ENCODE peak calls at places on chromosomes 12 and 14, in nine cellular contexts. One of them, this sample, is unnamed.

GRCh38 chr12:54967461-54967860 is 17.1 kb downstream of the TESPA1 start:
- DNase-seq in cardiac fibroblast: peak
- DNase-seq in astrocyte of the spinal cord: peak
- DNase-seq in A673: no peak
- DNase-seq in IMR-90: no peak
- DNase-seq in CD8-positive, alpha-beta T cell: no peak
- DNase-seq in WERI-Rb-1: no peak
- DNase-seq in breast epithelium: no peak
- DNase-seq in GM10248: no peak
- DNase-seq in this sample: no peak

GRCh38 chr12:2834581-2835491 is at the start of gene NRIP2:
- DNase-seq in cardiac fibroblast: peak
- DNase-seq in IMR-90: peak
- DNase-seq in GM10248: no peak
- DNase-seq in WERI-Rb-1: no peak
- DNase-seq in breast epithelium: no peak
- DNase-seq in A673: peak
- DNase-seq in CD8-positive, alpha-beta T cell: no peak
- DNase-seq in astrocyte of the spinal cord: peak
- DNase-seq in this sample: peak

GRCh38 chr12:56628671-56629458 is 1.3 kb downstream of the BAZ2A start:
- DNase-seq in IMR-90: peak
- DNase-seq in WERI-Rb-1: peak
- DNase-seq in breast epithelium: peak
- DNase-seq in CD8-positive, alpha-beta T cell: peak
- DNase-seq in cardiac fibroblast: peak
- DNase-seq in GM10248: peak
- DNase-seq in astrocyte of the spinal cord: peak
- DNase-seq in A673: peak
- DNase-seq in this sample: peak

GRCh38 chr12:88743946-88744685 is 163.8 kb upstream of the KITLG start:
- DNase-seq in A673: no peak
- DNase-seq in cardiac fibroblast: no peak
- DNase-seq in CD8-positive, alpha-beta T cell: no peak
- DNase-seq in GM10248: no peak
- DNase-seq in IMR-90: peak
- DNase-seq in WERI-Rb-1: no peak
- DNase-seq in astrocyte of the spinal cord: no peak
- DNase-seq in breast epithelium: no peak
- DNase-seq in this sample: no peak

GRCh38 chr12:79689477-79690155 is 1.1 kb downstream of the PAWR start:
- DNase-seq in astrocyte of the spinal cord: peak
- DNase-seq in A673: peak
- DNase-seq in IMR-90: peak
- DNase-seq in WERI-Rb-1: peak
- DNase-seq in GM10248: peak
- DNase-seq in cardiac fibroblast: peak
- DNase-seq in CD8-positive, alpha-beta T cell: no peak
- DNase-seq in breast epithelium: peak
- DNase-seq in this sample: peak

GRCh38 chr12:78340406-78340805 is 509.7 kb downstream of the NAV3 start:
- DNase-seq in astrocyte of the spinal cord: no peak
- DNase-seq in breast epithelium: no peak
- DNase-seq in WERI-Rb-1: no peak
- DNase-seq in CD8-positive, alpha-beta T cell: no peak
- DNase-seq in cardiac fibroblast: no peak
- DNase-seq in GM10248: no peak
- DNase-seq in A673: no peak
- DNase-seq in IMR-90: no peak
- DNase-seq in this sample: no peak

GRCh38 chr12:83823386-83824045 is 1089.1 kb downstream of the SLC6A15 start:
- DNase-seq in astrocyte of the spinal cord: peak
- DNase-seq in GM10248: peak
- DNase-seq in CD8-positive, alpha-beta T cell: no peak
- DNase-seq in A673: peak
- DNase-seq in cardiac fibroblast: peak
- DNase-seq in WERI-Rb-1: peak
- DNase-seq in IMR-90: no peak
- DNase-seq in breast epithelium: no peak
- DNase-seq in this sample: peak

GRCh38 chr14:95666450-95666849 is 19.8 kb upstream of the TCL1B start:
- DNase-seq in GM10248: no peak
- DNase-seq in astrocyte of the spinal cord: no peak
- DNase-seq in A673: no peak
- DNase-seq in CD8-positive, alpha-beta T cell: no peak
- DNase-seq in IMR-90: no peak
- DNase-seq in WERI-Rb-1: no peak
- DNase-seq in cardiac fibroblast: no peak
- DNase-seq in breast epithelium: no peak
- DNase-seq in this sample: no peak

GRCh38 chr12:1934068-1934467 is 15.6 kb upstream of the CACNA2D4 start:
- DNase-seq in A673: no peak
- DNase-seq in CD8-positive, alpha-beta T cell: no peak
- DNase-seq in astrocyte of the spinal cord: no peak
- DNase-seq in GM10248: no peak
- DNase-seq in breast epithelium: no peak
- DNase-seq in IMR-90: no peak
- DNase-seq in cardiac fibroblast: no peak
- DNase-seq in WERI-Rb-1: no peak
- DNase-seq in this sample: no peak

GRCh38 chr12:86826051-86826450 is 569.9 kb upstream of the MGAT4C start:
- DNase-seq in breast epithelium: no peak
- DNase-seq in CD8-positive, alpha-beta T cell: no peak
- DNase-seq in IMR-90: no peak
- DNase-seq in cardiac fibroblast: no peak
- DNase-seq in A673: no peak
- DNase-seq in astrocyte of the spinal cord: no peak
- DNase-seq in GM10248: no peak
- DNase-seq in WERI-Rb-1: no peak
- DNase-seq in this sample: no peak

GRCh38 chr14:103545219-103545914 is 16.4 kb downstream of the TRMT61A start:
- DNase-seq in breast epithelium: no peak
- DNase-seq in astrocyte of the spinal cord: no peak
- DNase-seq in A673: no peak
- DNase-seq in IMR-90: no peak
- DNase-seq in WERI-Rb-1: no peak
- DNase-seq in CD8-positive, alpha-beta T cell: no peak
- DNase-seq in GM10248: no peak
- DNase-seq in cardiac fibroblast: no peak
- DNase-seq in this sample: no peak

GRCh38 chr12:54587315-54587821 is 1.1 kb downstream of the PPP1R1A start:
- DNase-seq in CD8-positive, alpha-beta T cell: no peak
- DNase-seq in astrocyte of the spinal cord: no peak
- DNase-seq in IMR-90: no peak
- DNase-seq in cardiac fibroblast: no peak
- DNase-seq in breast epithelium: no peak
- DNase-seq in WERI-Rb-1: no peak
- DNase-seq in GM10248: no peak
- DNase-seq in A673: peak
- DNase-seq in this sample: no peak

GRCh38 chr12:49767333-49767732 is 26.0 kb downstream of the TMBIM6 start:
- DNase-seq in cardiac fibroblast: no peak
- DNase-seq in GM10248: no peak
- DNase-seq in IMR-90: no peak
- DNase-seq in A673: no peak
- DNase-seq in WERI-Rb-1: peak
- DNase-seq in CD8-positive, alpha-beta T cell: no peak
- DNase-seq in astrocyte of the spinal cord: no peak
- DNase-seq in breast epithelium: no peak
- DNase-seq in this sample: no peak

GRCh38 chr12:47903927-47904646 is 707 bp downstream of the VDR start:
- DNase-seq in GM10248: peak
- DNase-seq in breast epithelium: peak
- DNase-seq in astrocyte of the spinal cord: peak
- DNase-seq in WERI-Rb-1: no peak
- DNase-seq in cardiac fibroblast: peak
- DNase-seq in CD8-positive, alpha-beta T cell: peak
- DNase-seq in IMR-90: peak
- DNase-seq in A673: peak
- DNase-seq in this sample: no peak

GRCh38 chr12:131815132-131815531 is 13.1 kb upstream of the MMP17 start:
- DNase-seq in breast epithelium: no peak
- DNase-seq in IMR-90: no peak
- DNase-seq in CD8-positive, alpha-beta T cell: no peak
- DNase-seq in A673: no peak
- DNase-seq in astrocyte of the spinal cord: no peak
- DNase-seq in WERI-Rb-1: no peak
- DNase-seq in cardiac fibroblast: no peak
- DNase-seq in GM10248: no peak
- DNase-seq in this sample: no peak

GRCh38 chr14:77000340-77001235 is 27.9 kb downstream of the IRF2BPL start:
- DNase-seq in IMR-90: peak
- DNase-seq in cardiac fibroblast: peak
- DNase-seq in A673: peak
- DNase-seq in CD8-positive, alpha-beta T cell: no peak
- DNase-seq in WERI-Rb-1: peak
- DNase-seq in astrocyte of the spinal cord: peak
- DNase-seq in breast epithelium: no peak
- DNase-seq in GM10248: no peak
- DNase-seq in this sample: peak

GRCh38 chr12:31574803-31575573 is 15.9 kb downstream of the DENND5B start:
- DNase-seq in IMR-90: peak
- DNase-seq in breast epithelium: no peak
- DNase-seq in WERI-Rb-1: no peak
- DNase-seq in astrocyte of the spinal cord: peak
- DNase-seq in GM10248: no peak
- DNase-seq in CD8-positive, alpha-beta T cell: no peak
- DNase-seq in A673: no peak
- DNase-seq in cardiac fibroblast: peak
- DNase-seq in this sample: no peak

GRCh38 chr12:60259241-60259640 is 663.4 kb downstream of the SLC16A7 start:
- DNase-seq in breast epithelium: no peak
- DNase-seq in cardiac fibroblast: no peak
- DNase-seq in IMR-90: no peak
- DNase-seq in A673: no peak
- DNase-seq in GM10248: no peak
- DNase-seq in astrocyte of the spinal cord: no peak
- DNase-seq in CD8-positive, alpha-beta T cell: no peak
- DNase-seq in WERI-Rb-1: no peak
- DNase-seq in this sample: no peak

GRCh38 chr12:70831538-70831937 is 89.0 kb downstream of the PTPRR start:
- DNase-seq in IMR-90: peak
- DNase-seq in GM10248: no peak
- DNase-seq in breast epithelium: no peak
- DNase-seq in WERI-Rb-1: peak
- DNase-seq in cardiac fibroblast: peak
- DNase-seq in astrocyte of the spinal cord: no peak
- DNase-seq in CD8-positive, alpha-beta T cell: no peak
- DNase-seq in A673: peak
- DNase-seq in this sample: no peak

GRCh38 chr12:102329883-102330282 is 132.2 kb upstream of the PMCH start:
- DNase-seq in WERI-Rb-1: no peak
- DNase-seq in GM10248: no peak
- DNase-seq in CD8-positive, alpha-beta T cell: no peak
- DNase-seq in cardiac fibroblast: no peak
- DNase-seq in astrocyte of the spinal cord: no peak
- DNase-seq in IMR-90: no peak
- DNase-seq in breast epithelium: no peak
- DNase-seq in A673: no peak
- DNase-seq in this sample: no peak

DNA sequence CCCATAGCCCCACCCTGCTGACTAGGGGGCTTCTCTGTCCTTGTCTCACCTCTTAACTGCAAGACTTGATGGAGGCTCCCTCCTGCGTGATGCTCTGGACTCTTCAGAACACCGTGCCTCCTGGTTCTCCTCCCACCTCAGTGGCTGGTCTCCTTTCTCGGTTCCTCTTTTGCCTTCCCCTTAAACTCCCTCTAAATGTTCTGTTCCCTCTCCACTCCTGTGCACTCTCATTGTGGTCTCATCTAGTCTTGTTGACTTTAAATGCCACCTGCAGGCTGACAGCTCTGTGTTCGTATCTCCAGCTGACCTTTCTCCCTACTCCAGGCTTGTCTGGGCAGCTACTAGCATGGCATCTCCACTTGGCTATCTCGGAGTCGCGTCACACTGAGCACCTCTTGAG is 28.3 kb downstream of the DYNC1H1 start:
- DNase-seq in cardiac fibroblast: no peak
- DNase-seq in astrocyte of the spinal cord: no peak
- DNase-seq in IMR-90: no peak
- DNase-seq in CD8-positive, alpha-beta T cell: no peak
- DNase-seq in A673: no peak
- DNase-seq in WERI-Rb-1: no peak
- DNase-seq in breast epithelium: no peak
- DNase-seq in GM10248: peak
- DNase-seq in this sample: no peak
- TF ChIP-seq CTCF in cardiac fibroblast: no peak
- TF ChIP-seq CTCF in astrocyte of the spinal cord: no peak
- TF ChIP-seq CTCF in IMR-90: no peak
- TF ChIP-seq CTCF in CD8-positive, alpha-beta T cell: no peak
- TF ChIP-seq CTCF in A673: no peak
- TF ChIP-seq CTCF in WERI-Rb-1: no peak
- TF ChIP-seq CTCF in breast epithelium: no peak
- TF ChIP-seq CTCF in GM10248: peak
- TF ChIP-seq CTCF in this sample: no peak

DNA sequence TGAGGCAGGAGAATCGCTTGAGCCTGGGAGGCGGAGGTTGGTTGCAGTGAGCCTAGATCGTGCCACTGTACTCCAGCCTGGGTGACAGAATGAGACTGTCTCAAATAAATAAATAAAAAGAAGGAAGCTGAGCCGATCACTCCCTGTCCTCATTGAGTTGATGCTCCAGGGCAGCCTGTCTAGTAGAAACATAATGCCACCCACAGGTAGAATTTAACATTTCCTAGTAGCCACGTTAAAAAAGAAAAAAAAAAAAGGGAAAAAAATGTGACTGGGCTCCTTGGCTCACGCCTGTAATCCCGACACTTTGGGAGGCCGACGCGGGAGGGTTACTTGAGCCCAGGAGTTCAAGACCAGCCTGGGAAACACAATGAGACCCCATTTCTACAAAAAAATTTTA is 135.7 kb downstream of the SCARB1 start:
- DNase-seq in CD8-positive, alpha-beta T cell: no peak
- DNase-seq in astrocyte of the spinal cord: no peak
- DNase-seq in WERI-Rb-1: no peak
- DNase-seq in cardiac fibroblast: no peak
- DNase-seq in breast epithelium: no peak
- DNase-seq in A673: peak
- DNase-seq in GM10248: no peak
- DNase-seq in IMR-90: no peak
- DNase-seq in this sample: no peak
- TF ChIP-seq CTCF in CD8-positive, alpha-beta T cell: no peak
- TF ChIP-seq CTCF in astrocyte of the spinal cord: no peak
- TF ChIP-seq CTCF in WERI-Rb-1: no peak
- TF ChIP-seq CTCF in cardiac fibroblast: no peak
- TF ChIP-seq CTCF in breast epithelium: no peak
- TF ChIP-seq CTCF in A673: peak
- TF ChIP-seq CTCF in GM10248: no peak
- TF ChIP-seq CTCF in IMR-90: no peak
- TF ChIP-seq CTCF in this sample: no peak

GRCh38 chr12:108516511-108517275 is 1.6 kb downstream of the FICD start:
- DNase-seq in GM10248: no peak
- DNase-seq in astrocyte of the spinal cord: no peak
- DNase-seq in IMR-90: no peak
- DNase-seq in WERI-Rb-1: peak
- DNase-seq in CD8-positive, alpha-beta T cell: no peak
- DNase-seq in breast epithelium: no peak
- DNase-seq in cardiac fibroblast: no peak
- DNase-seq in A673: no peak
- DNase-seq in this sample: no peak
- TF ChIP-seq CTCF in GM10248: no peak
- TF ChIP-seq CTCF in astrocyte of the spinal cord: no peak
- TF ChIP-seq CTCF in IMR-90: no peak
- TF ChIP-seq CTCF in WERI-Rb-1: peak
- TF ChIP-seq CTCF in CD8-positive, alpha-beta T cell: no peak
- TF ChIP-seq CTCF in breast epithelium: no peak
- TF ChIP-seq CTCF in cardiac fibroblast: no peak
- TF ChIP-seq CTCF in A673: peak
- TF ChIP-seq CTCF in this sample: no peak

GRCh38 chr12:46263140-46264017 is 5.5 kb downstream of the SLC38A1 start:
- DNase-seq in A673: no peak
- DNase-seq in CD8-positive, alpha-beta T cell: no peak
- DNase-seq in astrocyte of the spinal cord: no peak
- DNase-seq in breast epithelium: no peak
- DNase-seq in cardiac fibroblast: no peak
- DNase-seq in IMR-90: no peak
- DNase-seq in WERI-Rb-1: no peak
- DNase-seq in GM10248: no peak
- DNase-seq in this sample: no peak
- TF ChIP-seq CTCF in A673: peak
- TF ChIP-seq CTCF in CD8-positive, alpha-beta T cell: no peak
- TF ChIP-seq CTCF in astrocyte of the spinal cord: peak
- TF ChIP-seq CTCF in breast epithelium: peak
- TF ChIP-seq CTCF in cardiac fibroblast: peak
- TF ChIP-seq CTCF in IMR-90: peak
- TF ChIP-seq CTCF in WERI-Rb-1: peak
- TF ChIP-seq CTCF in GM10248: no peak
- TF ChIP-seq CTCF in this sample: peak